ENCODE peak calls at places on chromosome 10, in ten cellular contexts. P, L, M, T, H, Q, R, F, O and Y are unnamed samples.
A peak's percentile ranks its signal among the peaks of the same experiment; 100 is the strongest.

GRCh38 chr10:21174670-21175495 is 277.8 kb upstream of the NEBL start:
- DNase-seq in P (no peak), L (no peak), M (no peak), T (no peak), H (no peak), Q (no peak), R (no peak), F (no peak), O (no peak), Y (no peak)

GRCh38 chr10:75283150-75284096 is 47.7 kb upstream of the COMTD1 start:
- DNase-seq in P (no peak), L (peak; percentile 75), M (no peak), T (no peak), H (peak; percentile 80), Q (no peak), R (no peak), F (peak; percentile 25), O (no peak), Y (peak; percentile 56)

GRCh38 chr10:103495321-103495720 is 1.8 kb downstream of the NEURL1 start:
- DNase-seq in P (no peak), L (no peak), M (no peak), T (no peak), H (no peak), Q (no peak), R (no peak), F (no peak), O (no peak), Y (no peak)

GRCh38 chr10:1612910-1613309 is 124.4 kb downstream of the ADARB2 start:
- DNase-seq in P (no peak), L (no peak), M (no peak), T (no peak), H (no peak), Q (no peak), R (no peak), F (no peak), O (no peak), Y (no peak)

GRCh38 chr10:70132098-70133029 is at the start of gene AIFM2:
- DNase-seq in P (peak; percentile 80), L (peak; percentile 94), M (peak; percentile 92), T (peak; percentile 38), H (peak; percentile 67), Q (peak; percentile 89), R (peak; percentile 61), F (peak; percentile 83), O (peak; percentile 92), Y (peak; percentile 72)

GRCh38 chr10:14128519-14128918 is 202.2 kb downstream of the FRMD4A start:
- DNase-seq in P (no peak), L (no peak), M (no peak), T (no peak), H (no peak), Q (no peak), R (no peak), F (no peak), O (no peak), Y (no peak)

GRCh38 chr10:113356794-113357687 is 195.8 kb upstream of the HABP2 start:
- DNase-seq in P (no peak), L (no peak), M (no peak), T (no peak), H (no peak), Q (no peak), R (no peak), F (no peak), O (no peak), Y (no peak)

GRCh38 chr10:84289521-84290200 is 38.7 kb upstream of the CCSER2 start:
- DNase-seq in P (no peak), L (no peak), M (no peak), T (no peak), H (no peak), Q (no peak), R (no peak), F (no peak), O (no peak), Y (no peak)

GRCh38 chr10:96130326-96130758 is 245 bp downstream of the ZNF518A start:
- DNase-seq in P (peak; percentile 70), L (peak; percentile 90), M (peak; percentile 86), T (peak; percentile 77), H (no peak), Q (peak; percentile 73), R (no peak), F (peak; percentile 68), O (peak; percentile 82), Y (peak; percentile 43)

GRCh38 chr10:131975796-131976195 is 5.9 kb downstream of the BNIP3 start:
- DNase-seq in P (no peak), L (no peak), M (no peak), T (no peak), H (no peak), Q (no peak), R (no peak), F (no peak), O (no peak), Y (no peak)

GRCh38 chr10:131973160-131973951 is 8.4 kb downstream of the BNIP3 start:
- DNase-seq in P (no peak), L (no peak), M (no peak), T (no peak), H (no peak), Q (no peak), R (no peak), F (peak; percentile 53), O (no peak), Y (no peak)

GRCh38 chr10:131975003-131975402 is 6.7 kb downstream of the BNIP3 start:
- DNase-seq in P (no peak), L (no peak), M (no peak), T (no peak), H (no peak), Q (no peak), R (no peak), F (no peak), O (no peak), Y (no peak)

GRCh38 chr10:131972474-131973071 is 9.2 kb downstream of the BNIP3 start:
- DNase-seq in P (no peak), L (no peak), M (no peak), T (peak; percentile 46), H (peak; percentile 43), Q (peak; percentile 60), R (peak; percentile 33), F (peak; percentile 81), O (no peak), Y (no peak)

GRCh38 chr10:131974034-131974817 is 7.5 kb downstream of the BNIP3 start:
- DNase-seq in P (no peak), L (no peak), M (no peak), T (no peak), H (no peak), Q (no peak), R (no peak), F (no peak), O (no peak), Y (no peak)
- H3K4me1 ChIP-seq in P (peaks cover 16% of the 10 kb centered on the region), L (no peaks in the 10 kb centered on the region), M (peaks cover 6% of the 10 kb centered on the region), T (peaks cover 12% of the 10 kb centered on the region), H (peaks cover under 1% of the 10 kb centered on the region), Q (peaks cover 56% of the 10 kb centered on the region), R (peaks cover 5% of the 10 kb centered on the region), F (peaks cover 75% of the 10 kb centered on the region), O (peaks cover 4% of the 10 kb centered on the region), Y (no peaks in the 10 kb centered on the region)

GRCh38 chr10:28981007-28981406 is 303.7 kb downstream of the BAMBI start:
- DNase-seq in P (no peak), L (no peak), M (no peak), T (no peak), H (no peak), Q (no peak), R (no peak), F (no peak), O (no peak), Y (no peak)
- H3K4me3 ChIP-seq in P (no peak overlapping the region), L (no peak overlapping the region), M (no peak overlapping the region), T (no peak overlapping the region), H (no peak overlapping the region), Q (no peak overlapping the region), R (no peak overlapping the region), F (no peak overlapping the region), O (no peak overlapping the region), Y (no peak overlapping the region)

DNA sequence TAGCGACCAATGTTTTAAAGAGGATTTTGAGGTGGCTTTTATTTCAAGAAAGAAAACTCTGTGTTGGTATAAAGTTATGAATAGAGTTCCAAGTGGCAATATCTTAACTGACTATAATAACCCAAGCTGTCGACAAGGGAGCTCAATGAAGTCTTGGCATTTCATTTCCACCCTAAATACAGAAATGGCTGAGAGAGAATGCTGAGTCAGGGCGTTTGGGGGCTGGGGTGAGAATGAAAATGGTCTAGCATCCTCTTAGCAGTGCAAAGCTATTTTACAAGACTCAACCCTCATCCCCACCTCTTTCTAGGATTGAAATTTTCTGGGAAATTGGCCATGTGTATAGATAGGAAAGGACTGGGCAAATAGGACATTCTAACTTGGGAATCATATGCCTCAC is 759.1 kb downstream of the KCNMA1 start:
- DNase-seq in P (no peak), L (no peak), M (no peak), T (no peak), H (no peak), Q (no peak), R (no peak), F (no peak), O (no peak), Y (no peak)
- H3K4me1 ChIP-seq in P (peaks cover 2% of the 10 kb centered on the region), L (no peaks in the 10 kb centered on the region), M (no peaks in the 10 kb centered on the region), T (no peaks in the 10 kb centered on the region), H (peaks cover 6% of the 10 kb centered on the region), Q (no peaks in the 10 kb centered on the region), R (peaks cover 2% of the 10 kb centered on the region), F (peaks cover 25% of the 10 kb centered on the region), O (no peaks in the 10 kb centered on the region), Y (no peaks in the 10 kb centered on the region)

GRCh38 chr10:77393411-77393810 is 244.2 kb downstream of the KCNMA1 start:
- DNase-seq in P (no peak), L (no peak), M (no peak), T (no peak), H (no peak), Q (no peak), R (no peak), F (no peak), O (no peak), Y (no peak)

GRCh38 chr10:77390481-77390891 is 247.1 kb downstream of the KCNMA1 start:
- DNase-seq in P (no peak), L (no peak), M (no peak), T (no peak), H (no peak), Q (no peak), R (no peak), F (no peak), O (no peak), Y (no peak)

GRCh38 chr10:77392236-77392721 is 245.3 kb downstream of the KCNMA1 start:
- DNase-seq in P (no peak), L (no peak), M (no peak), T (no peak), H (peak; percentile 59), Q (no peak), R (no peak), F (no peak), O (peak; percentile 43), Y (no peak)

GRCh38 chr10:77392851-77393250 is 244.8 kb downstream of the KCNMA1 start:
- DNase-seq in P (peak; percentile 60), L (no peak), M (no peak), T (peak; percentile 93), H (peak; percentile 91), Q (peak; percentile 32), R (no peak), F (no peak), O (peak; percentile 83), Y (no peak)

DNA sequence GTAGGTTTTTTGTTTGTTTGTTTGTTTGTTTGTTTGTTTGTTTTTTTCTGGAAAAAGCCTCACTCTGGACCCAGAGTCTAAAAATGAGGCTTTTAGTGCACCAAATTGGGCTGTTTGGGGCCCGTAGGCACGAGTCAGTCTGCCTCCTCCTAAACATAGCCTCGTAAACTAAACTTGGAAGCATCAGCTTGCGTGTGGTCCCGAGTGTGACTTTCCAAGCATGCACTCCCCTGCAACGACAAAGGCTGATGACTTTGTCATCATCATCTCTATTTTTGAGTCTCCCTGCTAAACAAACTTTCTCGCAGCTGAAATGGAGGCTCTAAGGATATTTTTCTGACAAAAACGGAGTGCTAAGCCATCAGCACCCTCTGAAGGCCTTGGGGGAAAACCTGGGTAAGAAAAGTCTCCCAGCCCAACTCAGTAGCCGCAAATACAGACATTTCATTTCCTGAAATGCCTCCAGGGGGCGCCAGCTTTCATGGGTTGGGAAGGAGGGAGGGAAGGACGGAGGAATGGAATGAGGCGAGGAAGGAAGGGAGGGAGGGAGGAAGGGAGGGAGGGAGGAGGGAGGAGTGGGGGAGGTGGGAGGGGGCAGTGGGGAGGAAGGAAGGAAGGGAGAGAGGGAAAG is 245.9 kb downstream of the KCNMA1 start:
- DNase-seq in P (peak; percentile 82), L (peak; percentile 91), M (no peak), T (peak; percentile 63), H (peak; percentile 90), Q (peak; percentile 74), R (peak; percentile 89), F (peak; percentile 51), O (peak; percentile 74), Y (peak; percentile 79)
- H3K4me3 ChIP-seq in P (no peak overlapping the region), L (no peak overlapping the region), M (no peak overlapping the region), T (no peak overlapping the region), H (no peak overlapping the region), Q (no peak overlapping the region), R (no peak overlapping the region), F (no peak overlapping the region), O (no peak overlapping the region), Y (no peak overlapping the region)